ENCODE peak calls at places on chromosomes 3 and 15, in six cellular contexts. One of them, this sample, is unnamed.

GRCh38 chr3:128485283-128486156 is 7.5 kb downstream of the GATA2 start:
- DNase-seq in tibial artery: no peak
- DNase-seq in transverse colon: no peak
- DNase-seq in stomach: no peak
- DNase-seq in brain microvascular endothelial cell: no peak
- DNase-seq in lower lobe of right lung: peak
- DNase-seq in this sample: no peak

GRCh38 chr15:70142322-70143191 is 44.8 kb upstream of the TLE3 start:
- DNase-seq in tibial artery: no peak
- DNase-seq in transverse colon: no peak
- DNase-seq in stomach: no peak
- DNase-seq in brain microvascular endothelial cell: peak
- DNase-seq in lower lobe of right lung: peak
- DNase-seq in this sample: peak

GRCh38 chr3:132445812-132446211 is 28.5 kb downstream of the DNAJC13 start:
- DNase-seq in tibial artery: no peak
- DNase-seq in transverse colon: no peak
- DNase-seq in stomach: no peak
- DNase-seq in brain microvascular endothelial cell: no peak
- DNase-seq in lower lobe of right lung: no peak
- DNase-seq in this sample: no peak

GRCh38 chr3:44883999-44884431 is 9.6 kb downstream of the TGM4 start:
- DNase-seq in tibial artery: no peak
- DNase-seq in transverse colon: no peak
- DNase-seq in stomach: no peak
- DNase-seq in brain microvascular endothelial cell: peak
- DNase-seq in lower lobe of right lung: no peak
- DNase-seq in this sample: peak

GRCh38 chr3:30084971-30085403 is 521.4 kb upstream of the TGFBR2 start:
- DNase-seq in tibial artery: no peak
- DNase-seq in transverse colon: no peak
- DNase-seq in stomach: no peak
- DNase-seq in brain microvascular endothelial cell: no peak
- DNase-seq in lower lobe of right lung: no peak
- DNase-seq in this sample: no peak

GRCh38 chr3:126982125-126982521 is 792 bp upstream of the PLXNA1 start:
- DNase-seq in tibial artery: no peak
- DNase-seq in transverse colon: peak
- DNase-seq in stomach: no peak
- DNase-seq in brain microvascular endothelial cell: no peak
- DNase-seq in lower lobe of right lung: no peak
- DNase-seq in this sample: no peak

GRCh38 chr3:25151497-25151896 is 276.6 kb upstream of the RARB start:
- DNase-seq in tibial artery: no peak
- DNase-seq in transverse colon: no peak
- DNase-seq in stomach: no peak
- DNase-seq in brain microvascular endothelial cell: peak
- DNase-seq in lower lobe of right lung: no peak
- DNase-seq in this sample: no peak

GRCh38 chr3:114563720-114564119 is 269.9 kb downstream of the TIGIT start:
- DNase-seq in tibial artery: no peak
- DNase-seq in transverse colon: no peak
- DNase-seq in stomach: no peak
- DNase-seq in brain microvascular endothelial cell: no peak
- DNase-seq in lower lobe of right lung: no peak
- DNase-seq in this sample: no peak

GRCh38 chr3:9965200-9965875 is 13.1 kb upstream of the PRRT3 start:
- DNase-seq in tibial artery: no peak
- DNase-seq in transverse colon: no peak
- DNase-seq in stomach: no peak
- DNase-seq in brain microvascular endothelial cell: no peak
- DNase-seq in lower lobe of right lung: no peak
- DNase-seq in this sample: no peak

GRCh38 chr3:47854720-47855455 is 52.0 kb downstream of the DHX30 start:
- DNase-seq in tibial artery: no peak
- DNase-seq in transverse colon: no peak
- DNase-seq in stomach: no peak
- DNase-seq in brain microvascular endothelial cell: no peak
- DNase-seq in lower lobe of right lung: no peak
- DNase-seq in this sample: no peak

GRCh38 chr3:71208273-71209095 is 375.0 kb downstream of the FOXP1 start:
- DNase-seq in tibial artery: no peak
- DNase-seq in transverse colon: peak
- DNase-seq in stomach: peak
- DNase-seq in brain microvascular endothelial cell: no peak
- DNase-seq in lower lobe of right lung: no peak
- DNase-seq in this sample: no peak

GRCh38 chr3:147301781-147302180 is 104.6 kb downstream of the ZIC4 start:
- DNase-seq in tibial artery: no peak
- DNase-seq in transverse colon: no peak
- DNase-seq in stomach: no peak
- DNase-seq in brain microvascular endothelial cell: no peak
- DNase-seq in lower lobe of right lung: no peak
- DNase-seq in this sample: no peak

GRCh38 chr15:94503293-94503692 is 271.9 kb downstream of the MCTP2 start:
- DNase-seq in tibial artery: no peak
- DNase-seq in transverse colon: no peak
- DNase-seq in stomach: no peak
- DNase-seq in brain microvascular endothelial cell: no peak
- DNase-seq in lower lobe of right lung: no peak
- DNase-seq in this sample: no peak

GRCh38 chr3:69787436-69788168 is 48.3 kb downstream of the MITF start:
- DNase-seq in tibial artery: no peak
- DNase-seq in transverse colon: no peak
- DNase-seq in stomach: no peak
- DNase-seq in brain microvascular endothelial cell: peak
- DNase-seq in lower lobe of right lung: no peak
- DNase-seq in this sample: peak

GRCh38 chr3:73656241-73656890 is 31.6 kb upstream of the PDZRN3 start:
- DNase-seq in tibial artery: no peak
- DNase-seq in transverse colon: no peak
- DNase-seq in stomach: no peak
- DNase-seq in brain microvascular endothelial cell: peak
- DNase-seq in lower lobe of right lung: no peak
- DNase-seq in this sample: no peak

GRCh38 chr3:194584866-194585265 is 48.4 kb downstream of the TMEM44 start:
- DNase-seq in tibial artery: no peak
- DNase-seq in transverse colon: no peak
- DNase-seq in stomach: no peak
- DNase-seq in brain microvascular endothelial cell: no peak
- DNase-seq in lower lobe of right lung: no peak
- DNase-seq in this sample: no peak

GRCh38 chr3:139301183-139301582 is 42.6 kb upstream of the MRPS22 start:
- DNase-seq in tibial artery: no peak
- DNase-seq in transverse colon: no peak
- DNase-seq in stomach: no peak
- DNase-seq in brain microvascular endothelial cell: peak
- DNase-seq in lower lobe of right lung: no peak
- DNase-seq in this sample: no peak

GRCh38 chr15:78934063-78935023 is 10.5 kb downstream of the CTSH start:
- DNase-seq in tibial artery: peak
- DNase-seq in transverse colon: no peak
- DNase-seq in stomach: peak
- DNase-seq in brain microvascular endothelial cell: no peak
- DNase-seq in lower lobe of right lung: no peak
- DNase-seq in this sample: no peak

DNA sequence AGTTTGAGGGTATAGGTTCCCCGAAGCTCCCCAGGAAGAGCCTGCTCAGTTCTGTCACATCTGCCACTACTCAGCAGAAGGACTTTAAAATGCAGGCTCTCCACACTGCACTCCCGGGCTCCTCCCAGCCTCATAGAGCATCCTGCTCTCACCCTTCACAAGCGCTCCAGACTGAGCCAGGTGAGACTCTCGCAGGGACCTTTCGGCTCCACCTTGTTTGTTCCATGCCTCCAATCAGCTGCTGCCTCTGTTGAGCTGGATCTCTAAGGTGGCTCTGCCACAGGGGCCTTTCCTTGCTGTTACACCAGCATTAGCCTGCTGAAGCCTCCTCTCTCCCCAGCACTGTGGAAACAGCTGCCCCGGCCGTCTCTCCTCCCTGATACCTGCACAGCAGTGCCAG is 56.1 kb downstream of the SLCO3A1 start:
- DNase-seq in tibial artery: no peak
- DNase-seq in transverse colon: no peak
- DNase-seq in stomach: no peak
- DNase-seq in brain microvascular endothelial cell: no peak
- DNase-seq in lower lobe of right lung: no peak
- DNase-seq in this sample: no peak
- H3K27ac ChIP-seq in tibial artery: no peak
- H3K27ac ChIP-seq in transverse colon: no peak
- H3K27ac ChIP-seq in stomach: no peak
- H3K27ac ChIP-seq in brain microvascular endothelial cell: no peak
- H3K27ac ChIP-seq in lower lobe of right lung: no peak
- H3K27ac ChIP-seq in this sample: no peak

GRCh38 chr3:62569609-62570008 is 196.3 kb upstream of the FEZF2 start:
- DNase-seq in tibial artery: no peak
- DNase-seq in transverse colon: no peak
- DNase-seq in stomach: no peak
- DNase-seq in brain microvascular endothelial cell: no peak
- DNase-seq in lower lobe of right lung: no peak
- DNase-seq in this sample: no peak
- TF ChIP-seq CTCF in tibial artery: no peak
- TF ChIP-seq CTCF in transverse colon: no peak
- TF ChIP-seq CTCF in stomach: no peak
- TF ChIP-seq CTCF in brain microvascular endothelial cell: no peak
- TF ChIP-seq CTCF in lower lobe of right lung: no peak
- TF ChIP-seq CTCF in this sample: no peak

GRCh38 chr15:95869920-95870319 is 460.6 kb upstream of the NR2F2 start:
- DNase-seq in tibial artery: no peak
- DNase-seq in transverse colon: no peak
- DNase-seq in stomach: no peak
- DNase-seq in brain microvascular endothelial cell: no peak
- DNase-seq in lower lobe of right lung: no peak
- DNase-seq in this sample: no peak

GRCh38 chr15:95880630-95881029 is 449.9 kb upstream of the NR2F2 start:
- DNase-seq in tibial artery: no peak
- DNase-seq in transverse colon: no peak
- DNase-seq in stomach: no peak
- DNase-seq in brain microvascular endothelial cell: no peak
- DNase-seq in lower lobe of right lung: no peak
- DNase-seq in this sample: no peak

GRCh38 chr15:95872366-95872771 is 458.1 kb upstream of the NR2F2 start:
- DNase-seq in tibial artery: no peak
- DNase-seq in transverse colon: no peak
- DNase-seq in stomach: no peak
- DNase-seq in brain microvascular endothelial cell: peak
- DNase-seq in lower lobe of right lung: no peak
- DNase-seq in this sample: peak

GRCh38 chr15:95874625-95875024 is 455.9 kb upstream of the NR2F2 start:
- DNase-seq in tibial artery: no peak
- DNase-seq in transverse colon: no peak
- DNase-seq in stomach: no peak
- DNase-seq in brain microvascular endothelial cell: no peak
- DNase-seq in lower lobe of right lung: no peak
- DNase-seq in this sample: no peak

DNA sequence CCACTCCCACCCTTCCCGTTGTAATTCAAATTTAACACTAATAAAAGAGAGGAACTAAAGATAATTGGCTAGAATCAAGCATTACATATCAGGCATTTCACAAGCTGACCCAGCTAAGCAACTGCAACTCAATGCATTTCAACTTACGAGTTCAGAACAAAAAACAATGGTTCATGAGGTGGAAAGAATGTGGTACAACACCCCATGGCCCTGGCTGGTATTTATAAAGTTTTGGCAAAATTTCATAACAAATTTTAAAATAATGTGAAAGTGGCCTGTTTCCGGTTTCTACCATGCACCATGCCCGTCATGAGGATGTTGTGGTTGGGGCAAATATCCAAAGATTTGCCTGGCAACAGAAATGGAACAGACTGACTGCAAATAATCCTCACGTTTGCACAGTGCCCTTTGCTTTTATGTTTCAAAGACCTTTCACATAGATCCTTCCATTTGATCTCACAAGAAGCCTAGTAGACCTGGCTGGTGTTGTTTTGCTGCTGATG is 455.3 kb upstream of the NR2F2 start:
- DNase-seq in tibial artery: peak
- DNase-seq in transverse colon: no peak
- DNase-seq in stomach: peak
- DNase-seq in brain microvascular endothelial cell: peak
- DNase-seq in lower lobe of right lung: no peak
- DNase-seq in this sample: no peak
- H3K27ac ChIP-seq in tibial artery: peak
- H3K27ac ChIP-seq in transverse colon: no peak
- H3K27ac ChIP-seq in stomach: no peak
- H3K27ac ChIP-seq in brain microvascular endothelial cell: no peak
- H3K27ac ChIP-seq in lower lobe of right lung: no peak
- H3K27ac ChIP-seq in this sample: no peak

GRCh38 chr3:2156244-2156847 is 57.7 kb downstream of the CNTN4 start:
- DNase-seq in tibial artery: no peak
- DNase-seq in transverse colon: peak
- DNase-seq in stomach: no peak
- DNase-seq in brain microvascular endothelial cell: no peak
- DNase-seq in lower lobe of right lung: no peak
- DNase-seq in this sample: no peak
- TF ChIP-seq CTCF in tibial artery: no peak
- TF ChIP-seq CTCF in transverse colon: peak
- TF ChIP-seq CTCF in stomach: no peak
- TF ChIP-seq CTCF in brain microvascular endothelial cell: peak
- TF ChIP-seq CTCF in lower lobe of right lung: peak
- TF ChIP-seq CTCF in this sample: no peak

This sample was measured in AG04450.